ENCODE peak calls at places on chromosomes 5 and 9, in nine cellular contexts. U, H, W, J, X, Q, I, K and Y are unnamed samples.

GRCh38 chr9:27292646-27293045 is 4.3 kb downstream of the EQTN start:
- DNase-seq in U (no peak), H (no peak), W (no peak), J (no peak), X (peak; percentile 28), Q (no peak), I (no peak), K (no peak), Y (no peak)

GRCh38 chr5:169350759-169351240 is 49.9 kb upstream of the SLIT3 start:
- DNase-seq in U (no peak), H (peak; percentile 76), W (no peak), J (no peak), X (no peak), Q (no peak), I (no peak), K (peak; percentile 99), Y (no peak)

GRCh38 chr5:140145818-140146522 is 20.2 kb downstream of the IGIP start:
- DNase-seq in U (peak; percentile 40), H (peak; percentile 74), W (peak; percentile 36), J (peak; percentile 67), X (peak; percentile 91), Q (no peak), I (no peak), K (peak; percentile 35), Y (peak; percentile 39)

GRCh38 chr5:128154943-128155342 is 71.4 kb downstream of the SLC12A2 start:
- DNase-seq in U (no peak), H (no peak), W (no peak), J (no peak), X (no peak), Q (no peak), I (no peak), K (no peak), Y (no peak)

GRCh38 chr5:150113047-150113744 is 26.8 kb upstream of the CSF1R start:
- DNase-seq in U (no peak), H (no peak), W (no peak), J (peak; percentile 41), X (no peak), Q (no peak), I (no peak), K (peak; percentile 18), Y (no peak)

GRCh38 chr5:133790898-133791297 is 177.5 kb downstream of the C5orf15 start:
- DNase-seq in U (no peak), H (no peak), W (no peak), J (no peak), X (no peak), Q (no peak), I (no peak), K (no peak), Y (no peak)

GRCh38 chr9:114223564-114224246 is 68.4 kb downstream of the COL27A1 start:
- DNase-seq in U (no peak), H (peak; percentile 72), W (no peak), J (no peak), X (no peak), Q (no peak), I (no peak), K (peak; percentile 78), Y (no peak)

GRCh38 chr5:77629553-77630245 is 8.8 kb downstream of the OTP start:
- DNase-seq in U (no peak), H (no peak), W (no peak), J (no peak), X (peak; percentile 58), Q (no peak), I (no peak), K (no peak), Y (no peak)

GRCh38 chr9:97980918-97981827 is 2.0 kb upstream of the ANP32B start:
- DNase-seq in U (peak; percentile 77), H (no peak), W (no peak), J (no peak), X (peak; percentile 13), Q (no peak), I (no peak), K (no peak), Y (no peak)

GRCh38 chr9:113587471-113588031 is 124.0 kb downstream of the RGS3 start:
- DNase-seq in U (no peak), H (peak; percentile 49), W (no peak), J (peak; percentile 58), X (peak; percentile 80), Q (no peak), I (no peak), K (no peak), Y (no peak)

GRCh38 chr5:40033411-40033810 is 608.6 kb upstream of the DAB2 start:
- DNase-seq in U (no peak), H (no peak), W (no peak), J (no peak), X (no peak), Q (peak; percentile 3), I (peak; percentile 85), K (no peak), Y (no peak)

GRCh38 chr5:151186538-151186937 is 29.0 kb upstream of the ANXA6 start:
- DNase-seq in U (no peak), H (no peak), W (no peak), J (peak; percentile 17), X (no peak), Q (no peak), I (no peak), K (no peak), Y (no peak)

GRCh38 chr9:103183569-103184191 is 188.5 kb downstream of the CYLC2 start:
- DNase-seq in U (no peak), H (no peak), W (no peak), J (no peak), X (no peak), Q (no peak), I (no peak), K (no peak), Y (no peak)

GRCh38 chr9:37174247-37174646 is 53.9 kb downstream of the ZCCHC7 start:
- DNase-seq in U (no peak), H (peak; percentile 40), W (no peak), J (no peak), X (no peak), Q (no peak), I (no peak), K (peak; percentile 57), Y (no peak)

GRCh38 chr5:134864707-134865106 is 9.5 kb upstream of the TXNDC15 start:
- DNase-seq in U (no peak), H (no peak), W (no peak), J (peak; percentile 5), X (no peak), Q (no peak), I (no peak), K (no peak), Y (no peak)

DNA sequence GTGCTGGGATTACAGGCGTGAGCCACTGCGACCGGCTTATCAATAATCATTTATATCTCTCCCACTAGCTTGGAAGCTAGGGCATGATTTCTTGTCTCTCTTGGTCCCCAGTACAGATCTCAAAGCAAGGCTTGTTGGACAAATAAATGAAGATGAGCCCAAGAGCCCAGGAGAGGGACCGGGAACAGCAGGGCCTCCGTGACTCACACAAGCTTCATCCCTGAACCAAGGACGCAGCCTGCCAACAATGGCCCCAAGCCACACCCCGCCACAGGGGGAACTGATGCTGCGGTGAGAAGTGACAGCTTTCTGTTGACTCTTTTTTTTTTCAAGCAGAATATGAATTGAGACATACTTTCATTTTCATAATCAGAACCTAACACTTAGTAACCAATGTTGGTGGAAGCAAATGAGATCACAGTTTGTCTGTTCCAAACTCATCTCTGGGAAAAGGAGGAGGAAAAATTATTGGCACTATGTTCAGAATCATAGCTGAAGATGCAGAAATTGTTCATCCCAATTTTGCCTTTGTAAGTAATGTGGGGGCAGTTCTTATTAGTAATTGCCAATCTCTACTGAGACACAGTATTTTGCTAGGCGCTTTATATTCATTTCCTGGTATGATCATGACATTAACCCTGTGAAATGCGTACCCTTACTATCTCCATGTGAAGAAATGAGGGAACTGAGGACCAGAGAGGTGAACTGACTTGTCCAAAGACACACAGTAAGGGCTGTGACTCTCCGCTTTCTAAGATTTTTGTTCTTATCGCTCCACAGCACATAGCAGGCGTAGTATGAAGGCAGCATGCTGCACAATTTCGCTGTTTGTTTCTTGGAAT is 6.6 kb upstream of the DUSP1 start:
- DNase-seq in U (peak; percentile 88), H (peak; percentile 92), W (peak; percentile 79), J (peak; percentile 82), X (no peak), Q (no peak), I (peak; percentile 85), K (peak; percentile 76), Y (peak; percentile 81)
- H3K4me3 ChIP-seq in U (no peak overlapping the region), H (peak overlapping the region; percentile 69), W (peak overlapping the region; percentile 77), J (peak overlapping the region; percentile 22), X (no peak overlapping the region), Q (peak overlapping the region; percentile 34), I (peak overlapping the region; percentile 18), K (peak overlapping the region; percentile 40), Y (peak overlapping the region; percentile 10)

GRCh38 chr9:95060916-95061315 is 256.6 kb downstream of the FANCC start:
- DNase-seq in U (no peak), H (no peak), W (no peak), J (no peak), X (no peak), Q (no peak), I (no peak), K (no peak), Y (no peak)
- H3K27ac ChIP-seq in U (peak overlapping the region; percentile 91), H (no peak overlapping the region), W (no peak overlapping the region), J (no peak overlapping the region), X (no peak overlapping the region), Q (no peak overlapping the region), I (no peak overlapping the region), K (peak overlapping the region; percentile 38), Y (no peak overlapping the region)

DNA sequence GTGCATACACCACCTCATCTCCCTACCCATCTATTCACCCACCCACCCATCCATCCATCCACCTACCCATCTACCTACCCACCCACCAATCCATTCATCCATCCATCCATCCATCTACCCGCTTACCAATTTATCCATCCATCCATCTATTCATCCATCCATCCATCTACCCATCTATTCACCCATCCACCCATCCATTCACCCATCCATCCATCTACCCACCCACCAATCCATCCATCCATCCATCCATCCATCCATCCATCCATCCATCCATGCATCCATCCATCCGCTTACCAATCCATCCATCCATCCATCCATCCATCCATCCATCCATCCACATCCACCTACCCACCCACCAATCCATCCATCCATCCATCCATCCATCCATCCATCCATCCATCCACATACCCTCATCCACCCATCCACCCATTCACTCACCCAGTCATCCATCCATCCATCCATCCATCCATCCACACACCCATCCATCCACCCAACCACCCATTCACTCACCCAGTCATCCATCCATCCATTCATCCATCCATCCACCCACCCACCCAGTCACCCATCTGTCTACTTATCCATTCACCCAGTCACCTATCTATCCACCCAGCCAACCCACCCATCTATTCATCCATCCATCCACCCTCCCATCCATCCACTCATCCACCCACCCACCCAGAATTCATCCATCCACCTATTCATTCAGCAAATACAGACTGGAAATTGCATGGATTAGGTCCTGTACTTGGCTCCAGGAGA is 125.6 kb downstream of the RXRA start:
- DNase-seq in U (no peak), H (no peak), W (no peak), J (no peak), X (no peak), Q (no peak), I (no peak), K (no peak), Y (no peak)
- H3K4me1 ChIP-seq in U (peaks cover 12% of the 10 kb centered on the region), H (peaks cover 29% of the 10 kb centered on the region), W (peaks cover 13% of the 10 kb centered on the region), J (peaks cover 12% of the 10 kb centered on the region), X (peaks cover 7% of the 10 kb centered on the region), Q (no peaks in the 10 kb centered on the region), I (peaks cover 5% of the 10 kb centered on the region), K (peaks cover 31% of the 10 kb centered on the region), Y (peaks cover 5% of the 10 kb centered on the region)

DNA sequence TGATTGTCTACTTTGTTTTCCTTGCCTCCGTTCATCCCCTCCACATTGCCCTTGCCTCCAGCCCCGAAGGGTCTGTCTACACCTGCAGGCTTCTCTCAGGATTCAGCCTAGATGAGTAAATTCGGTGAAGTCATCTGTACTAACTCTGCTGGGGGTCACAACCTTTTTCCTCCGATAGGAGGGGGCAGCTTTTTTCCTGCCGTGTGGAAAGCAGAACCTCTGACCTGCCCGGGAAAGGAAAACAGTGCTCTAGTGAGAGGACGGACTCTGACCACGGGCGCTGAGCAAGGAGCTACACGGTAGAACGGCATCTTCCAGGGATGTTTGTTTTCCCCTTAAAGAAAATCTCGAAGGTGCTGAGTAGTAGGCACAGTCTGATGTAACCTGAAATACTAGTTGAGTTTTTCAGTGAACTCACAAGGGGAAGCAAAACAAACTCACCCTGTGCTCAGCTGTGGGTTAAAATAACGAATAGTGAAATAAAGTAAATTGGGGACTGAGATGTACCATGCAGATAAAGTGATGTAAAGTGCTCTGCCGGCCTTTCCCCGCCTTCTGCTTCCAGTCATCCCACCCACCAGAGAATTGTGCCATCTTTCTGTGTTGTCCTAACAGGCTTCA is 281.8 kb downstream of the AOPEP start:
- DNase-seq in U (no peak), H (no peak), W (no peak), J (no peak), X (no peak), Q (no peak), I (no peak), K (no peak), Y (no peak)
- H3K4me3 ChIP-seq in U (peak overlapping the region; percentile 66), H (no peak overlapping the region), W (no peak overlapping the region), J (no peak overlapping the region), X (no peak overlapping the region), Q (no peak overlapping the region), I (no peak overlapping the region), K (peak overlapping the region; percentile 93), Y (no peak overlapping the region)